ENCODE peak calls at places on chromosomes 1 and 21, in four cellular contexts. Q, F, L and Z are unnamed samples.
A peak's percentile ranks its signal among the peaks of the same experiment; 100 is the strongest.

GRCh38 chr1:172870901-172871606 is 179.7 kb downstream of the TNFSF18 start:
- DNase-seq in Q (no peak), F (no peak), L (no peak), Z (no peak)

GRCh38 chr1:228280961-228281591 is 73.2 kb downstream of the OBSCN start:
- DNase-seq in Q (peak; percentile 1), F (no peak), L (no peak), Z (no peak)

GRCh38 chr1:4027492-4028138 is 127.5 kb upstream of the C1orf174 start:
- DNase-seq in Q (no peak), F (no peak), L (no peak), Z (no peak)

GRCh38 chr1:236027096-236027495 is 37.8 kb downstream of the NID1 start:
- DNase-seq in Q (no peak), F (no peak), L (no peak), Z (no peak)

GRCh38 chr1:89279011-89279466 is 6.4 kb upstream of the GBP5 start:
- DNase-seq in Q (no peak), F (no peak), L (no peak), Z (no peak)

GRCh38 chr1:225230483-225230882 is 197.4 kb downstream of the LBR start:
- DNase-seq in Q (no peak), F (no peak), L (no peak), Z (no peak)

GRCh38 chr1:116982319-116983004 is 19.1 kb upstream of the CD101 start:
- DNase-seq in Q (peak; percentile 58), F (no peak), L (no peak), Z (no peak)

GRCh38 chr1:52635321-52636089 is 2.5 kb downstream of the SHISAL2A start:
- DNase-seq in Q (no peak), F (no peak), L (no peak), Z (no peak)

GRCh38 chr1:198713081-198713480 is 74.2 kb downstream of the PTPRC start:
- DNase-seq in Q (no peak), F (no peak), L (no peak), Z (no peak)

GRCh38 chr1:241998412-241998921 is 431 bp downstream of the MAP1LC3C start:
- DNase-seq in Q (peak; percentile 80), F (peak; percentile 34), L (peak; percentile 15), Z (no peak)

GRCh38 chr1:48017716-48018115 is 20.5 kb upstream of the TRABD2B start:
- DNase-seq in Q (no peak), F (no peak), L (no peak), Z (no peak)

GRCh38 chr21:43767980-43768867 is 7.9 kb downstream of the CSTB start:
- DNase-seq in Q (peak; percentile 25), F (peak; percentile 34), L (no peak), Z (peak; percentile 93)

GRCh38 chr1:203036537-203036936 is 10.2 kb downstream of the PPFIA4 start:
- DNase-seq in Q (no peak), F (no peak), L (no peak), Z (no peak)

GRCh38 chr1:169005776-169006175 is 100.7 kb upstream of the ATP1B1 start:
- DNase-seq in Q (no peak), F (no peak), L (no peak), Z (no peak)

GRCh38 chr1:19661721-19662228 is 2.9 kb upstream of the HTR6 start:
- DNase-seq in Q (no peak), F (no peak), L (peak; percentile 38), Z (no peak)

GRCh38 chr1:224498574-224499170 is 64.1 kb upstream of the WDR26 start:
- DNase-seq in Q (peak; percentile 82), F (no peak), L (no peak), Z (peak; percentile 53)

GRCh38 chr1:206772228-206773002 is at the start of gene IL10:
- DNase-seq in Q (no peak), F (no peak), L (no peak), Z (no peak)

GRCh38 chr1:186715887-186716809 is 35.9 kb upstream of the PTGS2 start:
- DNase-seq in Q (no peak), F (no peak), L (no peak), Z (no peak)

GRCh38 chr21:45829566-45830147 is 151.9 kb upstream of the COL6A1 start:
- DNase-seq in Q (no peak), F (no peak), L (no peak), Z (no peak)

GRCh38 chr1:54453509-54453908 is 47.3 kb upstream of the SSBP3 start:
- DNase-seq in Q (no peak), F (no peak), L (no peak), Z (no peak)

GRCh38 chr1:65269612-65270011 is 39.7 kb upstream of the DNAJC6 start:
- DNase-seq in Q (no peak), F (no peak), L (no peak), Z (no peak)

GRCh38 chr1:64162151-64162550 is 41.3 kb upstream of the UBE2U start:
- DNase-seq in Q (no peak), F (no peak), L (no peak), Z (no peak)

GRCh38 chr1:230878584-230878975 is 10.3 kb upstream of the C1orf198 start:
- DNase-seq in Q (no peak), F (peak; percentile 36), L (no peak), Z (no peak)

GRCh38 chr1:229863651-229864545 is 203.1 kb upstream of the GALNT2 start:
- DNase-seq in Q (no peak), F (no peak), L (no peak), Z (no peak)

GRCh38 chr1:47529520-47530098 is 91.8 kb downstream of the FOXD2 start:
- DNase-seq in Q (no peak), F (no peak), L (no peak), Z (no peak)

GRCh38 chr1:94924967-94925366 is 1.9 kb downstream of the CNN3 start:
- DNase-seq in Q (no peak), F (no peak), L (no peak), Z (no peak)

GRCh38 chr1:230067441-230067870 is 418 bp downstream of the GALNT2 start:
- DNase-seq in Q (peak; percentile 37), F (no peak), L (no peak), Z (no peak)

GRCh38 chr1:93348104-93348780 is 2.5 kb downstream of the DR1 start:
- DNase-seq in Q (no peak), F (no peak), L (no peak), Z (no peak)

GRCh38 chr1:114216431-114217173 is 62.9 kb upstream of the SYT6 start:
- DNase-seq in Q (no peak), F (no peak), L (no peak), Z (no peak)

GRCh38 chr1:153292740-153293479 is 19.8 kb downstream of the PGLYRP3 start:
- DNase-seq in Q (no peak), F (no peak), L (no peak), Z (no peak)

GRCh38 chr1:241702436-241702835 is 50.4 kb downstream of the WDR64 start:
- DNase-seq in Q (no peak), F (peak; percentile 34), L (no peak), Z (peak; percentile 9)

GRCh38 chr21:39882186-39882882 is 15.1 kb downstream of the PCP4 start:
- DNase-seq in Q (no peak), F (no peak), L (no peak), Z (no peak)

GRCh38 chr1:64687725-64688285 is 57.1 kb upstream of the RAVER2 start:
- DNase-seq in Q (no peak), F (no peak), L (no peak), Z (no peak)

GRCh38 chr21:43609501-43610340 is 49.6 kb downstream of the HSF2BP start:
- DNase-seq in Q (no peak), F (no peak), L (no peak), Z (peak; percentile 98)

GRCh38 chr21:46021978-46022544 is 40.5 kb downstream of the COL6A1 start:
- DNase-seq in Q (no peak), F (no peak), L (no peak), Z (no peak)

GRCh38 chr1:41448831-41449230 is 35.7 kb downstream of the EDN2 start:
- DNase-seq in Q (no peak), F (no peak), L (no peak), Z (no peak)

GRCh38 chr1:61261585-61261984 is 179.2 kb downstream of the NFIA start:
- DNase-seq in Q (no peak), F (no peak), L (no peak), Z (no peak)

GRCh38 chr1:94236630-94237290 is 624 bp downstream of the ARHGAP29 start:
- DNase-seq in Q (peak; percentile 44), F (no peak), L (no peak), Z (no peak)